ENCODE peak calls at places on chromosomes 3 and 15, in ten cellular contexts. F is stimulated activated CD8-positive, alpha-beta memory T cell treated with anti-CD3 and anti-CD28 coated beads, Interleukin-15, amount 100 ng/mL, for 4 hours; D is heart left ventricle; V is KG1; Z is astrocyte; Q is kidney tubule cell; K is activated naive CD8-positive, alpha-beta T cell treated with anti-CD3 and anti-CD28 coated beads, Interleukin-2, amount 50 U/mL, for 24 hours; Y is activated CD4-positive, alpha-beta T cell treated with anti-CD3 and anti-CD28 coated beads for 24 hours; B is AG08395; A is CD8-positive, alpha-beta T cell. R is an unnamed sample.

GRCh38 chr3:122493296-122493695 is 21.4 kb downstream of the KPNA1 start:
- DNase-seq in F (no peak), D (no peak), V (no peak), Z (peak), Q (no peak), K (no peak), Y (no peak), B (peak), A (no peak), R (no peak)

GRCh38 chr3:82496890-82497560 is 735.6 kb upstream of the GBE1 start:
- DNase-seq in F (no peak), D (no peak), V (no peak), Z (no peak), Q (peak), K (no peak), Y (no peak), B (no peak), A (no peak), R (no peak)

GRCh38 chr3:71258116-71258515 is 325.4 kb downstream of the FOXP1 start:
- DNase-seq in F (no peak), D (no peak), V (no peak), Z (peak), Q (peak), K (no peak), Y (no peak), B (peak), A (no peak), R (no peak)

GRCh38 chr15:67082007-67082536 is 16.7 kb downstream of the SMAD3 start:
- DNase-seq in F (no peak), D (no peak), V (no peak), Z (no peak), Q (no peak), K (peak), Y (no peak), B (no peak), A (peak), R (no peak)

GRCh38 chr3:194462936-194463335 is 23.9 kb downstream of the ATP13A3 start:
- DNase-seq in F (no peak), D (no peak), V (no peak), Z (no peak), Q (no peak), K (no peak), Y (no peak), B (no peak), A (no peak), R (no peak)

GRCh38 chr3:59749291-59749690 is 699.5 kb upstream of the CFAP20DC start:
- DNase-seq in F (no peak), D (no peak), V (no peak), Z (no peak), Q (no peak), K (no peak), Y (no peak), B (peak), A (no peak), R (no peak)

GRCh38 chr3:14913071-14913925 is 34.1 kb upstream of the NR2C2 start:
- DNase-seq in F (no peak), D (no peak), V (no peak), Z (no peak), Q (no peak), K (no peak), Y (no peak), B (no peak), A (no peak), R (no peak)

GRCh38 chr15:63104727-63105126 is 16.9 kb upstream of the LACTB start:
- DNase-seq in F (no peak), D (no peak), V (no peak), Z (peak), Q (no peak), K (no peak), Y (no peak), B (peak), A (no peak), R (no peak)

GRCh38 chr3:113436794-113437193 is 4.5 kb downstream of the CFAP44 start:
- DNase-seq in F (no peak), D (no peak), V (no peak), Z (peak), Q (peak), K (no peak), Y (no peak), B (peak), A (no peak), R (no peak)

GRCh38 chr3:17190353-17191078 is 305.8 kb downstream of the PLCL2 start:
- DNase-seq in F (no peak), D (no peak), V (no peak), Z (no peak), Q (no peak), K (no peak), Y (no peak), B (no peak), A (no peak), R (no peak)

GRCh38 chr15:53962646-53963561 is 15.3 kb upstream of the UNC13C start:
- DNase-seq in F (no peak), D (no peak), V (no peak), Z (no peak), Q (peak), K (peak), Y (peak), B (no peak), A (peak), R (no peak)

GRCh38 chr15:67456677-67457529 is 64.0 kb upstream of the C15orf61 start:
- DNase-seq in F (peak), D (peak), V (peak), Z (peak), Q (peak), K (peak), Y (peak), B (peak), A (peak), R (no peak)

GRCh38 chr3:143001034-143001368 is 369 bp upstream of the U2SURP start:
- DNase-seq in F (no peak), D (no peak), V (peak), Z (no peak), Q (no peak), K (peak), Y (peak), B (no peak), A (no peak), R (peak)

GRCh38 chr15:39251413-39252197 is 329.3 kb upstream of the THBS1 start:
- DNase-seq in F (no peak), D (no peak), V (no peak), Z (peak), Q (no peak), K (no peak), Y (no peak), B (no peak), A (no peak), R (no peak)

GRCh38 chr15:88115529-88116152 is 140.9 kb downstream of the NTRK3 start:
- DNase-seq in F (no peak), D (no peak), V (no peak), Z (peak), Q (no peak), K (no peak), Y (no peak), B (no peak), A (no peak), R (no peak)

GRCh38 chr15:77224352-77224751 is 153.4 kb upstream of the TSPAN3 start:
- DNase-seq in F (no peak), D (no peak), V (no peak), Z (no peak), Q (no peak), K (no peak), Y (no peak), B (no peak), A (no peak), R (no peak)

GRCh38 chr15:68113751-68114150 is 59.6 kb downstream of the PIAS1 start:
- DNase-seq in F (no peak), D (no peak), V (no peak), Z (no peak), Q (no peak), K (no peak), Y (no peak), B (no peak), A (no peak), R (no peak)

GRCh38 chr3:152197451-152197850 is 71.3 kb upstream of the MBNL1 start:
- DNase-seq in F (no peak), D (no peak), V (peak), Z (peak), Q (no peak), K (no peak), Y (no peak), B (peak), A (no peak), R (peak)

GRCh38 chr3:156131241-156131640 is 10.9 kb downstream of the KCNAB1 start:
- DNase-seq in F (no peak), D (no peak), V (no peak), Z (no peak), Q (no peak), K (no peak), Y (no peak), B (no peak), A (no peak), R (no peak)

GRCh38 chr3:50170689-50171088 is 15.6 kb downstream of the SEMA3F start:
- DNase-seq in F (no peak), D (peak), V (no peak), Z (peak), Q (peak), K (no peak), Y (no peak), B (no peak), A (no peak), R (no peak)

GRCh38 chr15:48354694-48355303 is 23.6 kb downstream of the DUT start:
- DNase-seq in F (no peak), D (no peak), V (no peak), Z (no peak), Q (peak), K (no peak), Y (no peak), B (no peak), A (no peak), R (no peak)

GRCh38 chr3:116367761-116368395 is 77.4 kb downstream of the LSAMP start:
- DNase-seq in F (no peak), D (no peak), V (no peak), Z (no peak), Q (peak), K (no peak), Y (no peak), B (no peak), A (no peak), R (no peak)

GRCh38 chr15:63234479-63234878 is 42.9 kb upstream of the APH1B start:
- DNase-seq in F (no peak), D (peak), V (no peak), Z (peak), Q (peak), K (no peak), Y (no peak), B (no peak), A (no peak), R (no peak)

GRCh38 chr3:59451041-59451763 is 401.4 kb upstream of the CFAP20DC start:
- DNase-seq in F (peak), D (no peak), V (peak), Z (no peak), Q (peak), K (peak), Y (no peak), B (peak), A (peak), R (no peak)

GRCh38 chr3:152870027-152870426 is 35.1 kb downstream of the P2RY1 start:
- DNase-seq in F (no peak), D (no peak), V (no peak), Z (no peak), Q (no peak), K (no peak), Y (no peak), B (no peak), A (no peak), R (no peak)

GRCh38 chr15:29401644-29402043 is 132.0 kb upstream of the NSMCE3 start:
- DNase-seq in F (no peak), D (no peak), V (no peak), Z (no peak), Q (no peak), K (no peak), Y (no peak), B (no peak), A (no peak), R (no peak)

R was measured in SIG-M5.